ENCODE peak calls at places on chromosomes 11 and 22, in five cellular contexts. G is uterus, Y is MM.1S, Q is GM23338, J is left ventricle myocardium inferior. V is an unnamed sample.
A peak's percentile ranks its signal among the peaks of the same experiment; 100 is the strongest.

GRCh38 chr11:59542142-59542810 is 30.9 kb downstream of the OR4D9 start:
- DNase-seq in G (no peak), Y (no peak), Q (no peak), J (no peak), V (no peak)

GRCh38 chr22:40403651-40404050 is 33.3 kb downstream of the SGSM3 start:
- DNase-seq in G (no peak), Y (no peak), Q (no peak), J (no peak), V (no peak)

GRCh38 chr22:49294656-49295464 is 532.8 kb downstream of the BRD1 start:
- DNase-seq in G (no peak), Y (no peak), Q (no peak), J (no peak), V (no peak)

GRCh38 chr11:57248780-57249383 is 11.8 kb upstream of the APLNR start:
- DNase-seq in G (peak; percentile 64), Y (peak; percentile 20), Q (peak; percentile 90), J (peak; percentile 67), V (peak; percentile 79)

GRCh38 chr11:69013009-69013951 is at the start of gene MRGPRF:
- DNase-seq in G (peak; percentile 99), Y (no peak), Q (peak; percentile 66), J (peak; percentile 92), V (peak; percentile 100)

GRCh38 chr11:13094930-13095687 is 86.0 kb downstream of the RASSF10 start:
- DNase-seq in G (no peak), Y (no peak), Q (no peak), J (no peak), V (no peak)

GRCh38 chr11:31422703-31423102 is 53.0 kb downstream of the DNAJC24 start:
- DNase-seq in G (no peak), Y (no peak), Q (no peak), J (no peak), V (no peak)

GRCh38 chr11:1845571-1846452 is 7.0 kb downstream of the TNNI2 start:
- DNase-seq in G (no peak), Y (no peak), Q (no peak), J (no peak), V (no peak)

GRCh38 chr11:26227311-26227710 is 104.6 kb upstream of the ANO3 start:
- DNase-seq in G (no peak), Y (peak; percentile 82), Q (peak; percentile 22), J (no peak), V (no peak)

GRCh38 chr11:100008440-100008839 is 678.6 kb upstream of the ARHGAP42 start:
- DNase-seq in G (no peak), Y (no peak), Q (no peak), J (no peak), V (no peak)

GRCh38 chr22:20219667-20220628 is 48.2 kb downstream of the RTN4R start:
- DNase-seq in G (no peak), Y (no peak), Q (peak; percentile 38), J (no peak), V (no peak)

GRCh38 chr11:93063101-93063500 is 93.7 kb downstream of the MTNR1B start:
- DNase-seq in G (no peak), Y (no peak), Q (no peak), J (no peak), V (no peak)

GRCh38 chr11:114289779-114290178 is 6.4 kb upstream of the NNMT start:
- DNase-seq in G (no peak), Y (no peak), Q (peak; percentile 22), J (no peak), V (no peak)

DNA sequence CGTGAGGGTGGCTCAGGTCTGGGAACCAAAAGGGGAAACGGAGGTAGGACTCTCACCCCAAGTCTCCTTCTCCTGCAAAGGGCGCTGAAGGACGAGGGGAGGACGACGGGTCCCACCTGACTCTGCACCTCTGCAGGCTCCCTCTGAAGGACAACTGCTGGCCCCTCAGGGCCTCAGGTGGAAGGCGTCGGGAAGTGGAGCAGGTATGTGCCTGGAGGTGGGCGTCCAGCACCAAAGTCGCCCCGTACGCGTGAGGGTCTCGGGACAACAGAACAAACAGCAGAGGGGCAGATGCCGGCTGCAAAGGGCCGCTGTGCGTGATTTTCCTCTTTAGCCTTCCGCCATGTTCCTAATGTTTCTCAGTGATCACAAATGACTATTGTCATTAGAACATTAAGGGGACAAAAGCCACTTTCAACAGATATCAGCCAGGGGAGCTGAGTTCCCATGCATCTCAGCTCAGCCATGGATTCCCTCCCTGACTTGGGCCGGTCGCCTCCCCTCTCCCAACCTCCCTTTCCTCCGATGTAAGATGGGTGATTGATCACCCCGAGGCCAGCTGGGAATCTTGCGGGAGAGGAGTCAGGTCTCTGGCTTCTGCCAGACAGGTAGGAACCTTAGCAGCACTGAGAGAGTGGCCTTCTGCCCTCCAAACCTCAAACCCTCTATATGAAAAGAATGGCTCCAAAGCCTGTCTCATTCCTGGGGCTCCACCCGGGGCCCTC is 836 bp downstream of the SLC16A8 start:
- DNase-seq in G (no peak), Y (no peak), Q (no peak), J (no peak), V (no peak)
- TF ChIP-seq CTCF in G (no peak), Y (no peak), Q (no peak), J (no peak), V (no peak)

DNA sequence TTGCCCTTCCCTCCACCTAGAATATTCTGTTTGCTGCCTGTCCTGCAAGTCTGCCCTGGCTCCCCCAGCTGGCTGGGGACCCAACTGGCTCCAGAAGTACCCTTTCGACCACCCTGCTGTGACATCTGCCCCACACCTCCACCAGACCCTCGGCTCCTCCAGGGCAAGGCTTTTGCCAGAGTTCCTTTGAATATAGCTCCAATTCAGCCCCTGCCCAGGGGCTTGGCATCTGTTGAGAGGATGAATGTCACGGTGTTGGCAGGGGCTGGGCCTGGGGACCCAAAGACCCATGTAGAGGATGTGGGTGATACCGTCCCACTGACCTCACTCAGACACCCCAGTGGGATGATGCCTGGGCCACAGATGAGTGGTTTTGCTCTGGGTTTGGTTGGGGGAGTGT is 4.0 kb downstream of the NLRP6 start:
- DNase-seq in G (peak; percentile 6), Y (no peak), Q (no peak), J (no peak), V (peak; percentile 56)
- H3K4me1 ChIP-seq in G (peaks cover 7% of the 10 kb centered on the region), Y (no peaks in the 10 kb centered on the region), Q (no peaks in the 10 kb centered on the region), J (peaks cover 36% of the 10 kb centered on the region), V (peaks cover 23% of the 10 kb centered on the region)

DNA sequence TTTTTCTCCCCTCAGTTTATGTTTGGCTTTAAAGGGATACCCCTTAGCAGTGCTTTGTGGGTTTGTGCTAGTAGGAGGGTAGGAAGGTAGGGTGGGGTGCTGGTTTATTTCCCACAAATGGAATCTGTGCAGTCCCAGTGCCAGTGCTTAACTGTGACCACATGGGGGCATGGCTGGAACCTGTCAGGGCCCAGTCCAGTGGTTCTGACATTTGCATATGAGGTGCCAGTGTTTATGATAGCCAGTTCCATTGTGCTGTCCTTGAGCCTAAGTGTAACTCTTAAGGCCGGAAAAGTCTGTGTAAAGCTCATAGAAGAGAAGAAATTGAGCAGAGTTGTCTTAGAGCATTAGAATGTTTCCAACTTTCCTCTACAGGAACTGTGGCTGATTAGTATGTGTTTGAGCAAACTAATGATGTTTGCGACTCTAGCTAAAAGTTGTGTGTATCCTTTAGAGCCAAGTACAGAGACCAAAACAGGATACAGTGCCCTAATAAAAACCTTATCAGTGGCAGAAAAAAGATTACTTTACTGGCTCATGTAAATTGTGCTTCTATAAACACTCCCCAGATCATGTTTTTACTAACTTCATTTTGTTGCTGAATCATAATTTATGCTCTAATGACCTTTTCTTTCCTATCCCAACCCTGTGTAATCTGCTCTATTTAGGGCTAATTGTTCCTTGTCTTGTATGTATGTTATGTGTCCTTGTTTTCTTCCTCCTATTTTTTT is 38.1 kb downstream of the DIXDC1 start:
- DNase-seq in G (no peak), Y (no peak), Q (no peak), J (no peak), V (no peak)
- TF ChIP-seq CTCF in G (peak; percentile 22), Y (peak; percentile 17), Q (peak; percentile 9), J (peak; percentile 46), V (no peak)

GRCh38 chr11:119316729-119317591 is at the start of gene MCAM:
- DNase-seq in G (peak; percentile 64), Y (no peak), Q (peak; percentile 66), J (peak; percentile 50), V (peak; percentile 86)
- H3K4me1 ChIP-seq in G (peaks cover 6% of the 10 kb centered on the region), Y (peaks cover 14% of the 10 kb centered on the region), Q (peaks cover 42% of the 10 kb centered on the region), J (peaks cover 72% of the 10 kb centered on the region), V (no peaks in the 10 kb centered on the region)

DNA sequence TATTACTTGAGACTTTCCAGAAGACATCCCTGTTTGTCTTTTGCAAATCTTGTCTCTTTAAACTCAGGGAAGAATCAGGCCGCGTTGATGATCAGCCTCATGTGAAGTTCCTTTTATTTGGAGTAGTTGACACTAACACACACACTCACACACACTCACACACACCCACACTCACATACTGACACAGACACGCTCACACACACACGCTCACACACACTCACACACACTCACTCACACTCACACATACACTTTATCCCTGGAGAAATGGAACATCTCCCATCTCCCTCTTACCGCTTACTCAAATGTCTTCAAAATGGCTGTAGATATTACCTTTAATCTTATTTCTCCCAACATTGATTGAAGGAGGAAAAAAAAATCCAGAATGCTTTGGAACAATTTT is 129.0 kb downstream of the PKNOX2 start:
- DNase-seq in G (no peak), Y (no peak), Q (no peak), J (no peak), V (no peak)
- TF ChIP-seq CTCF in G (no peak), Y (no peak), Q (no peak), J (no peak), V (no peak)

GRCh38 chr22:39244073-39244495 is 698 bp downstream of the PDGFB start:
- DNase-seq in G (no peak), Y (peak; percentile 29), Q (no peak), J (no peak), V (no peak)

GRCh38 chr22:39246690-39247332 is 2.0 kb upstream of the PDGFB start:
- DNase-seq in G (no peak), Y (no peak), Q (no peak), J (no peak), V (no peak)

GRCh38 chr22:39244496-39245129 is at the start of gene PDGFB:
- DNase-seq in G (no peak), Y (peak; percentile 38), Q (peak; percentile 52), J (peak; percentile 63), V (no peak)

GRCh38 chr22:39246217-39246616 is 1.4 kb upstream of the PDGFB start:
- DNase-seq in G (no peak), Y (no peak), Q (no peak), J (no peak), V (no peak)

GRCh38 chr22:39245130-39246039 is 603 bp upstream of the PDGFB start:
- DNase-seq in G (no peak), Y (no peak), Q (no peak), J (no peak), V (no peak)
- H3K4me1 ChIP-seq in G (peaks cover 28% of the 10 kb centered on the region), Y (peaks cover 26% of the 10 kb centered on the region), Q (peaks cover 22% of the 10 kb centered on the region), J (peaks cover 88% of the 10 kb centered on the region), V (no peaks in the 10 kb centered on the region)

V was measured in sigmoid colon.